ENCODE peak calls at places on chromosomes 2 and 18, in nine cellular contexts. J is prostate gland, Q is transverse colon, Z is lower leg skin, X is esophagus squamous epithelium, K is adrenal gland, I is HepG2, R is suprapubic skin, U is stomach. M is an unnamed sample.

GRCh38 chr2:188937228-188938220 is 36.6 kb upstream of the COL3A1 start:
- DNase-seq in J (no peak), Q (no peak), Z (no peak), X (no peak), K (no peak), I (no peak), R (no peak), U (no peak), M (no peak)

GRCh38 chr18:43034683-43035500 is 80.6 kb downstream of the RIT2 start:
- DNase-seq in J (peak; percentile 10), Q (no peak), Z (no peak), X (no peak), K (no peak), I (no peak), R (no peak), U (no peak), M (no peak)

GRCh38 chr2:171893824-171894611 is at the start of gene SLC25A12:
- DNase-seq in J (peak; percentile 79), Q (peak; percentile 85), Z (peak; percentile 53), X (peak; percentile 29), K (peak; percentile 82), I (peak; percentile 71), R (peak; percentile 82), U (peak; percentile 87), M (peak; percentile 88)

GRCh38 chr2:201313362-201313761 is 43.8 kb downstream of the FLACC1 start:
- DNase-seq in J (no peak), Q (peak; percentile 9), Z (no peak), X (no peak), K (no peak), I (no peak), R (no peak), U (no peak), M (no peak)

GRCh38 chr2:236720974-236721600 is 151.5 kb downstream of the ACKR3 start:
- DNase-seq in J (peak; percentile 28), Q (no peak), Z (peak; percentile 65), X (no peak), K (no peak), I (no peak), R (no peak), U (no peak), M (no peak)

GRCh38 chr2:15984367-15985255 is 44.3 kb downstream of the MYCN start:
- DNase-seq in J (no peak), Q (no peak), Z (no peak), X (no peak), K (peak; percentile 20), I (no peak), R (no peak), U (no peak), M (no peak)

GRCh38 chr2:238493880-238494572 is 67.3 kb downstream of the ASB1 start:
- DNase-seq in J (no peak), Q (no peak), Z (no peak), X (no peak), K (no peak), I (no peak), R (peak; percentile 15), U (peak; percentile 19), M (no peak)

GRCh38 chr18:70418551-70419311 is 129.9 kb downstream of the SOCS6 start:
- DNase-seq in J (no peak), Q (no peak), Z (no peak), X (no peak), K (no peak), I (no peak), R (no peak), U (no peak), M (no peak)

GRCh38 chr18:37565138-37565984 is at the start of gene CELF4:
- DNase-seq in J (no peak), Q (no peak), Z (no peak), X (no peak), K (no peak), I (no peak), R (no peak), U (no peak), M (no peak)

GRCh38 chr2:55743583-55743982 is 49.9 kb upstream of the PNPT1 start:
- DNase-seq in J (no peak), Q (no peak), Z (no peak), X (no peak), K (no peak), I (no peak), R (no peak), U (no peak), M (no peak)

GRCh38 chr2:42171396-42171971 is 2.3 kb downstream of the EML4 start:
- DNase-seq in J (no peak), Q (no peak), Z (no peak), X (no peak), K (no peak), I (peak; percentile 44), R (no peak), U (no peak), M (peak; percentile 13)

GRCh38 chr18:55819448-55819847 is 231.5 kb upstream of the TCF4 start:
- DNase-seq in J (no peak), Q (no peak), Z (no peak), X (no peak), K (no peak), I (no peak), R (no peak), U (no peak), M (no peak)

GRCh38 chr2:122174061-122174460 is 418.6 kb downstream of the TSN start:
- DNase-seq in J (no peak), Q (no peak), Z (no peak), X (no peak), K (no peak), I (no peak), R (no peak), U (no peak), M (no peak)

GRCh38 chr2:25103287-25103871 is 61.5 kb downstream of the EFR3B start:
- DNase-seq in J (no peak), Q (no peak), Z (no peak), X (no peak), K (peak; percentile 58), I (no peak), R (no peak), U (no peak), M (no peak)

GRCh38 chr18:27363918-27364317 is 178.8 kb upstream of the CHST9 start:
- DNase-seq in J (no peak), Q (no peak), Z (no peak), X (no peak), K (no peak), I (peak; percentile 10), R (no peak), U (no peak), M (no peak)

GRCh38 chr2:173184031-173185004 is 108.7 kb downstream of the MAP3K20 start:
- DNase-seq in J (no peak), Q (peak; percentile 35), Z (peak; percentile 67), X (no peak), K (no peak), I (no peak), R (no peak), U (no peak), M (peak; percentile 65)

GRCh38 chr2:5666798-5667197 is 25.4 kb upstream of the SOX11 start:
- DNase-seq in J (no peak), Q (no peak), Z (no peak), X (no peak), K (no peak), I (no peak), R (no peak), U (no peak), M (no peak)

DNA sequence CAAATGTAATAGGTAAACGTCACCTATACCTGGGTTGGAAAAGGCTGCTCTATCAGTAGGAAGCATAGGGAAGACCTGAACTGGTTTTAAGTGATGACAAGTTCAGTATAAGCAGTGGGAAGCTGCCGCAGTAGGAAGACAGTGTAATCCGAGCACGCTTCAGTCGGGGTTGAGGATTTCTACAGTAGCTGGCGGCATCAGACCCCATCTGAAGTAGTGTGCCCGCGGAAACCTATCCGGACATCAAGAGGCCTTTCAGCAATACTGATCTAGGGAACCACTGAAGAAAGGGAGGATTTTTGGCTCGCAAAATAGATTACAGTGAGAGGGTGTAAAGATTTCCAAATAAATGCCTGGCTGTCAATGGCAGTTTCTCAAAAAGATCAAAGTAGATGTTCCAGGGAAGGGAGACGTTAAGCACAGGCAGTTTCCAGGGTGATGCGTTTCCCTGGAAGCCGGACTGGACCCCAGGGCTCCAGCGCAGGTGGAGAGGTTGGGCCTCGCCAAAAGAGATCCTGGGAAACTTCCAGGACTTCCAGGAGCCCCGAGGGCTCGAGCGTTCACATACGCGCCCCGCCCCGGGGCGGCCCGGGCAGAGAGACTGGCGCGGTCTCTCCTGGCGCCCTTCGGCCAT is 5.3 kb downstream of the LOXL3 start:
- DNase-seq in J (no peak), Q (no peak), Z (no peak), X (no peak), K (no peak), I (no peak), R (no peak), U (no peak), M (no peak)
- TF ChIP-seq POLR2A in J (no peak), Q (no peak), Z (no peak), X (no peak), K (no peak), I (no peak), R (no peak), U (no peak), M (peak; percentile 44)

GRCh38 chr2:37653805-37654378 is 17.6 kb downstream of the CDC42EP3 start:
- DNase-seq in J (peak; percentile 30), Q (peak; percentile 49), Z (peak; percentile 38), X (no peak), K (no peak), I (no peak), R (no peak), U (no peak), M (no peak)
- TF ChIP-seq POLR2A in J (no peak), Q (no peak), Z (no peak), X (no peak), K (no peak), I (no peak), R (no peak), U (no peak), M (no peak)

GRCh38 chr2:112629823-112630222 is 15.9 kb upstream of the SLC20A1 start:
- DNase-seq in J (no peak), Q (no peak), Z (no peak), X (no peak), K (no peak), I (no peak), R (no peak), U (no peak), M (no peak)

GRCh38 chr2:112626604-112627059 is 19.1 kb upstream of the SLC20A1 start:
- DNase-seq in J (peak; percentile 34), Q (peak; percentile 60), Z (no peak), X (no peak), K (peak; percentile 55), I (peak; percentile 41), R (peak; percentile 77), U (peak; percentile 64), M (peak; percentile 58)

GRCh38 chr2:112629224-112629623 is 16.5 kb upstream of the SLC20A1 start:
- DNase-seq in J (no peak), Q (no peak), Z (no peak), X (no peak), K (no peak), I (no peak), R (no peak), U (no peak), M (no peak)

GRCh38 chr2:112625474-112626114 is 20.1 kb upstream of the SLC20A1 start:
- DNase-seq in J (no peak), Q (no peak), Z (no peak), X (no peak), K (no peak), I (no peak), R (peak; percentile 58), U (peak; percentile 17), M (no peak)

GRCh38 chr2:112627060-112628040 is 18.4 kb upstream of the SLC20A1 start:
- DNase-seq in J (no peak), Q (no peak), Z (peak; percentile 79), X (no peak), K (no peak), I (no peak), R (peak; percentile 78), U (peak; percentile 42), M (no peak)
- TF ChIP-seq POLR2A in J (no peak), Q (no peak), Z (no peak), X (no peak), K (no peak), I (no peak), R (no peak), U (no peak), M (no peak)

GRCh38 chr2:186949716-186950256 is 100.8 kb upstream of the ZSWIM2 start:
- DNase-seq in J (no peak), Q (no peak), Z (peak; percentile 37), X (no peak), K (no peak), I (no peak), R (no peak), U (no peak), M (no peak)
- TF ChIP-seq POLR2A in J (no peak), Q (no peak), Z (no peak), X (no peak), K (no peak), I (no peak), R (no peak), U (no peak), M (no peak)